ENCODE peak calls at places on chromosomes 4 and X, in nine cellular contexts. U is CD8-positive, alpha-beta T cell; P is SJCRH30; O is tibial artery; F is GM23248; L is heart right ventricle; B is CD8-positive, alpha-beta memory T cell; V is SK-N-SH; M is GM23338. X is an unnamed sample.

GRCh38 chrX:475926-476723 is 89.4 kb upstream of the PPP2R3B start:
- DNase-seq in U (no peak), P (no peak), O (no peak), F (no peak), L (no peak), B (no peak), V (no peak), M (peak; percentile 71), X (no peak)

GRCh38 chrX:46758956-46759644 is at the start of gene SLC9A7:
- DNase-seq in U (peak; percentile 56), P (peak; percentile 71), O (peak; percentile 66), F (peak; percentile 83), L (peak; percentile 77), B (peak; percentile 75), V (peak; percentile 80), M (peak; percentile 73), X (peak; percentile 81)

GRCh38 chr4:14984452-14984851 is 17.8 kb upstream of the CPEB2 start:
- DNase-seq in U (no peak), P (no peak), O (no peak), F (no peak), L (no peak), B (no peak), V (no peak), M (no peak), X (no peak)

GRCh38 chr4:76023381-76023780 is at the start of gene CXCL10:
- DNase-seq in U (no peak), P (no peak), O (no peak), F (no peak), L (no peak), B (no peak), V (no peak), M (no peak), X (no peak)

GRCh38 chr4:97984545-97985131 is 158.6 kb downstream of the STPG2 start:
- DNase-seq in U (no peak), P (peak; percentile 61), O (no peak), F (peak; percentile 15), L (no peak), B (no peak), V (no peak), M (peak; percentile 69), X (no peak)

GRCh38 chr4:188986271-188986689 is 847.0 kb downstream of the TRIML1 start:
- DNase-seq in U (no peak), P (peak; percentile 78), O (no peak), F (peak; percentile 14), L (no peak), B (no peak), V (no peak), M (no peak), X (no peak)

GRCh38 chr4:182531555-182532162 is 288.5 kb downstream of the TENM3 start:
- DNase-seq in U (no peak), P (no peak), O (no peak), F (peak; percentile 2), L (no peak), B (no peak), V (no peak), M (no peak), X (no peak)

GRCh38 chr4:80814266-80814665 is 216.2 kb upstream of the BMP3 start:
- DNase-seq in U (no peak), P (no peak), O (no peak), F (no peak), L (no peak), B (no peak), V (no peak), M (no peak), X (no peak)

GRCh38 chr4:184383497-184384055 is 90.8 kb downstream of the IRF2 start:
- DNase-seq in U (no peak), P (peak; percentile 27), O (peak; percentile 71), F (peak; percentile 94), L (no peak), B (no peak), V (no peak), M (no peak), X (no peak)

GRCh38 chrX:16671005-16671404 is 21.0 kb downstream of the S100G start:
- DNase-seq in U (no peak), P (peak; percentile 56), O (no peak), F (peak; percentile 59), L (no peak), B (peak; percentile 27), V (peak; percentile 60), M (peak; percentile 52), X (peak; percentile 19)

GRCh38 chr4:127403523-127404084 is 229.2 kb upstream of the INTU start:
- DNase-seq in U (no peak), P (no peak), O (no peak), F (no peak), L (no peak), B (no peak), V (no peak), M (no peak), X (no peak)

GRCh38 chrX:3711331-3711917 is 2.0 kb downstream of the PRKX start:
- DNase-seq in U (no peak), P (peak; percentile 47), O (peak; percentile 20), F (no peak), L (peak; percentile 18), B (peak; percentile 17), V (no peak), M (no peak), X (no peak)

GRCh38 chr4:184267206-184267608 is 49.5 kb upstream of the ENPP6 start:
- DNase-seq in U (no peak), P (no peak), O (no peak), F (no peak), L (no peak), B (no peak), V (no peak), M (no peak), X (no peak)

GRCh38 chr4:148618856-148619255 is 176.6 kb upstream of the NR3C2 start:
- DNase-seq in U (no peak), P (no peak), O (no peak), F (no peak), L (no peak), B (no peak), V (no peak), M (no peak), X (no peak)

GRCh38 chr4:96448315-96448872 is 608.5 kb downstream of the PDHA2 start:
- DNase-seq in U (no peak), P (no peak), O (no peak), F (no peak), L (no peak), B (no peak), V (no peak), M (no peak), X (no peak)

GRCh38 chrX:106874075-106874474 is 29.1 kb downstream of the RIPPLY1 start:
- DNase-seq in U (no peak), P (peak; percentile 32), O (no peak), F (peak; percentile 50), L (no peak), B (no peak), V (peak; percentile 10), M (peak; percentile 38), X (no peak)

GRCh38 chrX:20372533-20372932 is 105.8 kb upstream of the RPS6KA3 start:
- DNase-seq in U (no peak), P (no peak), O (no peak), F (peak; percentile 63), L (no peak), B (no peak), V (no peak), M (no peak), X (no peak)

DNA sequence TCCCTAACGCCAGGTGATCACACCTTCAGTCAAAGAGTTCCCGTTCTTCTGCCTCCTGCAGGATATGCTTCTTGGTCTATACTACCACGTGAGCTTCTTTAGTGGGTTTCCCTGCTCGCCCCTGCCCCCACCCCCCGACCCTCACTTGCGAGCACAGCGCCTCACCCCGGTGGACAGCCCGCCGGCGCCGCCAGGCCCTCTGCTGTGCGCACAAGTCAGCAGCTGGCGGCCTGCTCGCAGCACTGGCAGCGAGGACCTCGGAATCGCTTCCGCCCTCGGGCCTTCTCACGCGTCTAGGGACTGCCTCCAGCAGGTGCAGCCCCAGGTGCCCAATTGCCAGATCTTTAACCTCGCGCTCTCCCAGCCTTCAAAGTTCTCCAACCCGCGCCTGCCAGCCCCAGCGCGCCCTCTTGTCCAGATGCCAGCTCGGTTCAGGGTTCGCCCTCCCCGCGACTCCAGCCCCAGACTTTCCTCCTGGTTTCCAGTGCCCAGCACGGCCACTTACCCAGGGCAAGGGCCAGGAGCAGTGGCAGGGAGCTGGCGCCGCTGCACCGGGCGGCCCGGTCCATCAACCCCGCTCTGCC is 474 bp downstream of the BTC start:
- DNase-seq in U (no peak), P (no peak), O (peak; percentile 44), F (peak; percentile 48), L (peak; percentile 15), B (no peak), V (peak; percentile 6), M (peak; percentile 91), X (no peak)
- H3K4me3 ChIP-seq in U (no peak overlapping the region), P (peak overlapping the region; percentile 23), O (peak overlapping the region; percentile 70), F (peak overlapping the region; percentile 72), L (peak overlapping the region; percentile 48), B (no peak overlapping the region), V (peak overlapping the region; percentile 39), M (peak overlapping the region; percentile 86), X (no peak overlapping the region)

GRCh38 chr4:37054670-37055069 is 189.9 kb upstream of the NWD2 start:
- DNase-seq in U (no peak), P (peak; percentile 58), O (no peak), F (no peak), L (no peak), B (no peak), V (no peak), M (peak; percentile 36), X (no peak)

DNA sequence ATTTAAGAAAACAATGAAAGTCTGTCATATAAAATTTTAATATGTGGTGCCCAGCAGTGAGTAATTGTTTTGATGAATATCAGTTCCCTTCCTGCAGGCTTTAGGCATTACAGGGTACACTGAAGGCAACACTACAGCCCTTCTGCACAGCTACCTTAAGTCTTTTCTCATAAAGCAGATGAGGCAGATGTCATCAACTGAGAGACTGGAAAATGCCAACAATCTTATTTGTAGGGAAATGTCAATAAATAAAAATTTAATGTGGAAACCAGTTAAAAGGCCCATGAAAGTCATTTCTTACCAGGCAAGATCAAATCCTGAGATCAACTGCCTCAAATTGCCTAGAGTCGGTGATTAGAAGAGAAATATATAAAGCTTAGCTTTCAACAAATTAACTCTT is 193.4 kb upstream of the NWD2 start:
- DNase-seq in U (no peak), P (no peak), O (no peak), F (no peak), L (no peak), B (no peak), V (no peak), M (no peak), X (no peak)
- H3K27me3 ChIP-seq in U (no peaks in the 10 kb centered on the region), P (no peaks in the 10 kb centered on the region), O (no peaks in the 10 kb centered on the region), F (no peaks in the 10 kb centered on the region), L (no peaks in the 10 kb centered on the region), B (no peaks in the 10 kb centered on the region), V (peaks cover 7% of the 10 kb centered on the region), M (no peaks in the 10 kb centered on the region), X (no peaks in the 10 kb centered on the region)

GRCh38 chrX:134375691-134376090 is 84.3 kb upstream of the HPRT1 start:
- DNase-seq in U (no peak), P (no peak), O (no peak), F (no peak), L (no peak), B (no peak), V (no peak), M (no peak), X (no peak)
- H3K4me3 ChIP-seq in U (no peak overlapping the region), P (peak overlapping the region; percentile 87), O (no peak overlapping the region), F (no peak overlapping the region), L (no peak overlapping the region), B (no peak overlapping the region), V (peak overlapping the region; percentile 98), M (peak overlapping the region; percentile 90), X (no peak overlapping the region)

DNA sequence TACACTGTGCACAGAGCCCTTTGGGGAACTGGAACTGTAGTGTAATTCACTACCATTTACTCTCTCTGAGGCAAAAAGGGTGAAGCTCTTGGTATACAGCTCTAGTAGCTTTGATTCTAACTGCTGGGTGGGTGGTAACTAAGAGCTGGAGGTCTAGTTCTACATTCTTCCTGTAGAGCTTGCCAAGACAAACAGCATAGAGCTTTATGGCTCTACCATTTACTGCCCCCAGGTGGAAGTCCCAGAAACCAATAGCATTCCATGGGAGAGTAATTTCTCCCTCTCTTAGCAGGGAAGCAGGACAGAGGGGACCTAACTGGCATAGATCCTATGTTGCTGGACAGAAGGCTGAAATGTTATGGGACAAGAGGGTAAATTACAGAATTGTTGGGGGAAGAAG is 26.7 kb downstream of the HDAC8 start:
- DNase-seq in U (no peak), P (peak; percentile 65), O (no peak), F (no peak), L (no peak), B (no peak), V (no peak), M (peak; percentile 13), X (no peak)
- H3K27me3 ChIP-seq in U (no peaks in the 10 kb centered on the region), P (no peaks in the 10 kb centered on the region), O (no peaks in the 10 kb centered on the region), F (no peaks in the 10 kb centered on the region), L (no peaks in the 10 kb centered on the region), B (no peaks in the 10 kb centered on the region), V (no peaks in the 10 kb centered on the region), M (no peaks in the 10 kb centered on the region), X (no peaks in the 10 kb centered on the region)

X was measured in naive thymus-derived CD4-positive, alpha-beta T cell.